ENCODE peak calls at places on chromosomes 6 and 20, in four cellular contexts. U, E, A and P are unnamed samples.

GRCh38 chr6:14320342-14320741 is 202.8 kb downstream of the CD83 start:
- DNase-seq in E (no peak), A (no peak), U (no peak), P (no peak)

GRCh38 chr6:84411060-84411629 is 183.7 kb upstream of the CEP162 start:
- DNase-seq in U (no peak), A (no peak), E (no peak), P (peak)

GRCh38 chr20:44745122-44745521 is 543 bp upstream of the KCNK15 start:
- DNase-seq in E (no peak), U (no peak), A (no peak), P (no peak)

GRCh38 chr6:87907521-87907920 is 140.1 kb upstream of the SPACA1 start:
- DNase-seq in U (no peak), A (no peak), E (no peak), P (peak)

GRCh38 chr6:142763205-142763604 is 181.8 kb downstream of the HIVEP2 start:
- DNase-seq in U (no peak), A (no peak), E (no peak), P (peak)

GRCh38 chr6:141467881-141468280 is 664.8 kb upstream of the GJE1 start:
- DNase-seq in E (no peak), A (no peak), U (no peak), P (no peak)

GRCh38 chr20:14761903-14762302 is 424.5 kb upstream of the FLRT3 start:
- DNase-seq in E (no peak), U (no peak), A (no peak), P (no peak)

GRCh38 chr20:45892049-45892816 is 1.1 kb downstream of the CTSA start:
- DNase-seq in A (no peak), E (no peak), U (no peak), P (peak)

GRCh38 chr6:141488466-141488865 is 644.3 kb upstream of the GJE1 start:
- DNase-seq in U (no peak), A (no peak), E (no peak), P (peak)

GRCh38 chr6:135675026-135675425 is 176.5 kb upstream of the PDE7B start:
- DNase-seq in A (no peak), E (no peak), U (no peak), P (no peak)

GRCh38 chr6:14732845-14733757 is 512.8 kb upstream of the JARID2 start:
- DNase-seq in A (no peak), E (no peak), U (no peak), P (peak)

GRCh38 chr6:87706187-87706966 is 4.3 kb upstream of the AKIRIN2 start:
- DNase-seq in U (no peak), A (no peak), E (no peak), P (no peak)

GRCh38 chr20:64041781-64042771 is 6.1 kb downstream of the C20orf204 start:
- DNase-seq in E (no peak), A (no peak), U (no peak), P (no peak)

GRCh38 chr20:2805682-2806350 is 5.4 kb upstream of the CPXM1 start:
- DNase-seq in E (no peak), A (no peak), U (no peak), P (no peak)

GRCh38 chr6:134738486-134738885 is 211.4 kb downstream of the ALDH8A1 start:
- DNase-seq in U (no peak), A (no peak), E (no peak), P (no peak)

GRCh38 chr20:42161228-42161829 is 543.2 kb upstream of the CHD6 start:
- DNase-seq in U (no peak), E (no peak), A (no peak), P (no peak)

GRCh38 chr6:46921059-46921458 is 679 bp downstream of the ADGRF5 start:
- DNase-seq in A (no peak), U (no peak), E (no peak), P (no peak)

GRCh38 chr20:62470003-62470402 is 5.8 kb downstream of the GATA5 start:
- DNase-seq in U (no peak), A (no peak), E (no peak), P (no peak)

GRCh38 chr20:52289956-52290355 is 98.4 kb upstream of the ZFP64 start:
- DNase-seq in E (no peak), U (no peak), A (no peak), P (no peak)

GRCh38 chr6:27275025-27275956 is 27.8 kb downstream of the PRSS16 start:
- DNase-seq in U (no peak), E (peak), A (no peak), P (peak)

GRCh38 chr6:148166339-148166949 is 176.2 kb upstream of the SASH1 start:
- DNase-seq in U (no peak), A (no peak), E (no peak), P (peak)

GRCh38 chr20:22303523-22303922 is 280.8 kb downstream of the FOXA2 start:
- DNase-seq in A (no peak), E (peak), U (no peak), P (no peak)

GRCh38 chr6:53464942-53465460 is 79.9 kb downstream of the GCLC start:
- DNase-seq in A (peak), E (no peak), U (peak), P (peak)

GRCh38 chr6:116530436-116530835 is 15.0 kb downstream of the TRAPPC3L start:
- DNase-seq in A (no peak), U (no peak), E (no peak), P (no peak)

GRCh38 chr6:65557224-65557623 is 149.8 kb downstream of the EYS start:
- DNase-seq in U (no peak), A (no peak), E (no peak), P (no peak)

GRCh38 chr6:106069478-106069877 is 16.7 kb upstream of the PRDM1 start:
- DNase-seq in E (no peak), U (no peak), A (no peak), P (peak)

GRCh38 chr20:47181056-47181862 is 175.2 kb downstream of the ZMYND8 start:
- DNase-seq in U (no peak), A (no peak), E (peak), P (peak)

GRCh38 chr6:129860901-129861665 is at the start of gene TMEM244:
- DNase-seq in A (no peak), U (no peak), E (no peak), P (peak)

DNA sequence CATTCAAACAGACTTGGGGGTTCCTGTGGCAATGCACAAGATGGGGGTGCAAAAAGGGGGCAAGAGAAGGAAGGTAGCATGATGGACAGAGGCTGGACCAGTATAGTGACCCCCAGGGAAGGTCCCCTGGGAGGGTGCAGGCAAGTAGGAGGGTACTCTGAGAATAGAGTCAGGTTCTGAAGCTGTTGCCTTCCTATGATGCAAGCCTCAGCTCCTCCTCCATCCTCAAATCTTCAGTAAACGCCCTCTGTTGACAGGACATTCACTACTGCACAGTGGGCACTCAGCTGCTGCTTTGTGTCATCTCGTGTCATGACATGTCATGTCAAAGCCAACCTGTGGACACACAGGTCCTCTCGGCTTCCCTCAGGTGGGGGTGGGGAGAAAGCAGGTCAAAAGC is 5.8 kb upstream of the SDCBP2 start:
- DNase-seq in U (no peak), E (no peak), A (no peak), P (peak)
- TF ChIP-seq CTCF in U (no peak), E (no peak), A (no peak), P (peak)

DNA sequence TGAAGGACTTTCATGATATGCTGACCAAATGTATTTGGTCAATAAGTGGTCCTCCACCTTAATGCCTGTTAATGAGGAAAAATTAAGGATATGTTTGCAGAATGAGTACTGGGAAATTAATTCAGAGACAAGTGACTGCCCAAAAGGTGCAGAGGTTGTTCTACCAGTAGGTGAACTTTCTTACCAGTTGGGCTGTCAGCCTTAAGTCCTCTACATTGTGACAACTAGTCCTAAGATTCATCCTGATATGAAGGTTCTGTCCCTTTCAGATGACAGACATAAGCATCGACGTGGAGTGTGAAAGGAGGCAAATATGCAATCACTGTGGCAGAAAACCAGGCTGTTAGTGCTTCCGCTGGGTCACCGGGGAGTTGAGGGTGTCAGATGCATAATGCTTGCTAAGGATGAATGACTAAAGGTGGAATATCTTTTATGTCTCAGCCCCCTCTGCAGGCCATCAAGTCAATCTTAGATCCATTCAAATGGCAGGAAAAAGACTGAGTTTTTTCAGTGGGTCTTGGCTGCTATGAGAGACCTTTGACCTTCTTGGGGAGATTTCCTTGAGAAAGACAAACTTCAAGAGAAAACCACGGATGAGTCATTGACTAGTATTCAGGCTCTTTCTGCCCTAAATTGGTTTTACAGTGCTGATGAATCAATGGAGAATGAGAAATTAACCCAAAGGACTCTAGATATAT is 226.0 kb downstream of the TPBG start:
- DNase-seq in A (no peak), U (no peak), E (peak), P (peak)
- TF ChIP-seq CTCF in A (no peak), U (no peak), E (no peak), P (peak)

DNA sequence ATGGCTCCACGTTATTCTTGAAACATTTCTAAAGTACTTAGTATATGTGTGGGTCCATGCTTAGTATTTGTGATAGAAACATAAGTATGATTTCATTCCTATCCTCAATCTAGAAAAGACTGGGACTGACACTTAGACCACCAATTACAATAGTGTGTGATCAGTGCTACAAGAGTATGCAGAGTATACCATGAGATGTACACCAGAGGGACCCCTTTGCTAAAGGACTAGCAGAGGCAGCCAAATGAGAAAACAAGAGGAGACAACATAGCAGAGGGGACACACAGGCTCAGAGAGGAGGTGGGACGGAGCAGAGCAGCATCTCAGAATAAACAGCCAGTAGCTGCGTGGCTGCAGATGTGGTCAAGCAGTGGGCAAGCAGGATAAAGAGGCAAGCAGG is 21.0 kb downstream of the RMND1 start:
- DNase-seq in E (no peak), U (no peak), A (no peak), P (no peak)
- TF ChIP-seq CTCF in E (no peak), U (no peak), A (no peak), P (no peak)

GRCh38 chr6:90098025-90098474 is 198.6 kb downstream of the BACH2 start:
- DNase-seq in E (no peak), A (peak), U (peak), P (peak)
- TF ChIP-seq CTCF in E (no peak), A (no peak), U (peak), P (peak)

GRCh38 chr6:169751242-169752073 is at the start of the genes DYNLT2 and ERMARD:
- DNase-seq in E (peak), U (peak), A (peak), P (peak)
- TF ChIP-seq CTCF in E (no peak), U (peak), A (no peak), P (peak)

GRCh38 chr20:43385914-43386313 is 71.8 kb upstream of the SRSF6 start:
- DNase-seq in E (no peak), A (no peak), U (no peak), P (no peak)

GRCh38 chr20:43383026-43383795 is 74.5 kb upstream of the SRSF6 start:
- DNase-seq in E (no peak), A (no peak), U (no peak), P (no peak)

GRCh38 chr20:43387737-43388136 is 70.0 kb upstream of the SRSF6 start:
- DNase-seq in E (no peak), A (no peak), U (no peak), P (no peak)

GRCh38 chr20:43386878-43387277 is 70.8 kb upstream of the SRSF6 start:
- DNase-seq in E (no peak), A (no peak), U (no peak), P (no peak)

DNA sequence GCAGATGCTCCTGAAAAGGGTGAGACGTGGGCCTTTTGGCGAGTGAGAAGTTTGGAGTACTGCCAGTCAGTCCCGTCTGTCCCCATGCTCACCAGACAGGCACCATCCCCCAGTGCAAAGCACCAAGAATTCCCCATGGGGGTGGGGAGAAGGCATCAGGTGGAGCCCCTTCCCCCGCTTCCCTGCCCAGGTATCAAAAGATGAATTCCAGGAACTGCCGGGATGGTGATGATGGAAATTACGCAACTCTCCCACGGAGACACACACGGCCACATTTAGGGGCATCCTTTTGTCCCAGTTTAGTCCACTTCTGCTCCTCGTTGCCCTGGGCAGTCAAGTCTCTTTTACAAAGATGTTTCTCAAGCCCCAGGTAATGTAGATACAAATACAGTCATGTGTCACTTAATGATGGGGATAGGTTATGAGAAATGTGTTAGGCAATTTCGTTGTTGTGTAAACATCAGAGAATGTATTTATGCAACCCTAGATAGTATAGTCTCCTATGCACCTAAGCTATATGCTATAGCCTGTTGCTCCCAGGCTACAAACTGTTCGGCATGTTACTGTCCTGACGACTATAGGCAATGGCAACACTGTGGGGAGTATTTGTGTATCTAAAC is 73.3 kb upstream of the SRSF6 start:
- DNase-seq in U (no peak), E (no peak), A (no peak), P (peak)
- TF ChIP-seq CTCF in U (no peak), E (no peak), A (no peak), P (no peak)

GRCh38 chr6:159168536-159169192 is 536 bp upstream of the FNDC1 start:
- DNase-seq in A (peak), U (peak), E (peak), P (no peak)
- TF ChIP-seq CTCF in A (no peak), U (peak), E (peak), P (no peak)

DNA sequence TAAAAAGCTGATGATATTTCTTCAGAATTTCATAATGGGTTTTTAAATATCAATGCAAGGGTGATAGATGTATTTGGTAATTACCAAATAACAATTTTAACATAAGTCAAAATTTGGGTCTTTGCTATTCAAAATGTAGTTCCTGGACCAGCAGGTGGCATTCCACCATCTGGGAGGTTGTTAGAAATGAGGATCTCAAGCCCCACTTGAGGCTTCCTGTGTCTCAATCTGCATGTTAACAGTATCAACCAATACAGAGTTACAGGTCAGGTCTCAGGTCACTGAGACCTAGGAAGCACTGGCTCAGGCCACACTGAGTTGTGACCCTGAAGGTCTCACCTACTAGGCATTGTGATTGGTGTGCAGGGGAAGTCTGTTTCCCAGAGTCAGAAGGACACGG is 57.2 kb upstream of the MTRF1L start:
- DNase-seq in A (no peak), E (no peak), U (no peak), P (no peak)
- TF ChIP-seq CTCF in A (no peak), E (no peak), U (no peak), P (no peak)

GRCh38 chr6:72497186-72497585 is 124.7 kb upstream of the KCNQ5 start:
- DNase-seq in E (no peak), A (no peak), U (no peak), P (no peak)
- TF ChIP-seq CTCF in E (no peak), A (no peak), U (no peak), P (no peak)

GRCh38 chr6:16338577-16339262 is 100.3 kb downstream of the GMPR start:
- DNase-seq in A (peak), E (no peak), U (no peak), P (peak)
- TF ChIP-seq CTCF in A (no peak), E (no peak), U (peak), P (peak)